ENCODE peak calls at places on chromosomes 6 and 20, in seven cellular contexts. Z is NCI-H1092 treated with DMSO at 0.1 percent for 48 hours, O is RWPE1, K is GM20000, B is NCI-H146, V is fibroblast of the conjunctiva, I is Caki2. F is an unnamed sample.

GRCh38 chr20:50855498-50856474 is 60.9 kb downstream of the BCAS4 start:
- DNase-seq in Z (no peak), O (peak), K (no peak), B (no peak), V (no peak), I (peak), F (no peak)

GRCh38 chr20:8116067-8116811 is 15.8 kb upstream of the PLCB1 start:
- DNase-seq in Z (no peak), O (no peak), K (no peak), B (no peak), V (peak), I (no peak), F (no peak)

GRCh38 chr20:371755-372542 is 8.6 kb upstream of the TRIB3 start:
- DNase-seq in Z (no peak), O (peak), K (no peak), B (no peak), V (peak), I (no peak), F (no peak)

GRCh38 chr6:44177691-44178423 is 19.2 kb downstream of the CAPN11 start:
- DNase-seq in Z (no peak), O (peak), K (no peak), B (peak), V (no peak), I (no peak), F (no peak)

GRCh38 chr6:107741191-107741680 is 82.9 kb downstream of the SCML4 start:
- DNase-seq in Z (no peak), O (no peak), K (no peak), B (no peak), V (no peak), I (no peak), F (no peak)

GRCh38 chr6:25556516-25556915 is 95.5 kb upstream of the SCGN start:
- DNase-seq in Z (peak), O (peak), K (peak), B (peak), V (peak), I (peak), F (peak)

GRCh38 chr6:53327017-53327395 is 21.7 kb downstream of the ELOVL5 start:
- DNase-seq in Z (no peak), O (no peak), K (no peak), B (no peak), V (peak), I (no peak), F (no peak)

GRCh38 chr6:81969011-81969410 is 216.5 kb upstream of the TENT5A start:
- DNase-seq in Z (no peak), O (no peak), K (no peak), B (no peak), V (no peak), I (no peak), F (no peak)

GRCh38 chr20:33437141-33437911 is 6.2 kb downstream of the SNTA1 start:
- DNase-seq in Z (no peak), O (no peak), K (no peak), B (no peak), V (no peak), I (no peak), F (peak)

GRCh38 chr20:51918561-51918960 is 116.2 kb upstream of the SALL4 start:
- DNase-seq in Z (no peak), O (no peak), K (no peak), B (no peak), V (no peak), I (no peak), F (no peak)

GRCh38 chr20:46998497-46999190 is 104.0 kb downstream of the EYA2 start:
- DNase-seq in Z (no peak), O (no peak), K (no peak), B (no peak), V (no peak), I (no peak), F (no peak)

GRCh38 chr6:30790734-30791383 is 46.5 kb upstream of the IER3 start:
- DNase-seq in Z (no peak), O (no peak), K (no peak), B (no peak), V (no peak), I (no peak), F (no peak)

GRCh38 chr6:11810854-11811643 is 32.4 kb upstream of the ADTRP start:
- DNase-seq in Z (no peak), O (no peak), K (no peak), B (no peak), V (no peak), I (no peak), F (peak)

GRCh38 chr6:150165020-150165702 is 22.3 kb downstream of the PPP1R14C start:
- DNase-seq in Z (no peak), O (peak), K (no peak), B (no peak), V (no peak), I (no peak), F (no peak)

GRCh38 chr20:44319880-44320422 is 8.9 kb upstream of the FITM2 start:
- DNase-seq in Z (no peak), O (no peak), K (no peak), B (no peak), V (no peak), I (no peak), F (no peak)

GRCh38 chr6:132382630-132383175 is 18.6 kb downstream of the MOXD1 start:
- DNase-seq in Z (no peak), O (no peak), K (no peak), B (peak), V (no peak), I (no peak), F (no peak)

GRCh38 chr20:9407805-9408421 is 106.5 kb upstream of the LAMP5 start:
- DNase-seq in Z (peak), O (peak), K (peak), B (peak), V (peak), I (peak), F (peak)

GRCh38 chr20:8766868-8767390 is 302.0 kb upstream of the PLCB4 start:
- DNase-seq in Z (no peak), O (no peak), K (no peak), B (peak), V (no peak), I (no peak), F (no peak)

GRCh38 chr20:36526521-36527011 is 14.8 kb upstream of the MYL9 start:
- DNase-seq in Z (no peak), O (no peak), K (no peak), B (no peak), V (no peak), I (no peak), F (no peak)